ENCODE peak calls at places on chromosomes 16 and 17, in six cellular contexts. R is stimulated activated CD8-positive, alpha-beta memory T cell treated with anti-CD3 and anti-CD28 coated beads, Interleukin-12 subunit alpha, Interleukin-12 subunit beta, amount 100 ng/mL, for 1 hour; T is iris pigment epithelial cell; H is left colon; Q is amygdala; O is COR-L47. K is an unnamed sample.

GRCh38 chr17:47935961-47936360 is 5.4 kb upstream of the PNPO start:
- DNase-seq in R (no peak), T (peak), H (no peak), Q (no peak), O (no peak), K (peak)

GRCh38 chr16:28845173-28846079 is 722 bp downstream of the TUFM start:
- DNase-seq in R (no peak), T (peak), H (peak), Q (no peak), O (no peak), K (no peak)

GRCh38 chr16:69201291-69201690 is 14.3 kb downstream of the SNTB2 start:
- DNase-seq in R (no peak), T (no peak), H (no peak), Q (no peak), O (no peak), K (no peak)

GRCh38 chr17:68831170-68831569 is 124.0 kb downstream of the ABCA8 start:
- DNase-seq in R (no peak), T (no peak), H (no peak), Q (no peak), O (no peak), K (no peak)

GRCh38 chr17:75824050-75824552 is 20.1 kb downstream of the UNC13D start:
- DNase-seq in R (no peak), T (no peak), H (no peak), Q (no peak), O (no peak), K (no peak)

GRCh38 chr17:81025065-81025751 is 9.7 kb upstream of the BAIAP2 start:
- DNase-seq in R (no peak), T (no peak), H (no peak), Q (no peak), O (no peak), K (no peak)

GRCh38 chr16:30526137-30526822 is at the start of gene ZNF768:
- DNase-seq in R (no peak), T (peak), H (peak), Q (peak), O (no peak), K (no peak)

GRCh38 chr17:63611354-63611753 is 10.7 kb downstream of the TACO1 start:
- DNase-seq in R (no peak), T (no peak), H (no peak), Q (no peak), O (no peak), K (no peak)

GRCh38 chr17:55962931-55963378 is 190.3 kb upstream of the ANKFN1 start:
- DNase-seq in R (no peak), T (no peak), H (peak), Q (no peak), O (no peak), K (no peak)

GRCh38 chr17:43003542-43004172 is 2.9 kb upstream of the IFI35 start:
- DNase-seq in R (no peak), T (no peak), H (no peak), Q (no peak), O (no peak), K (peak)

GRCh38 chr17:58414596-58414997 is 2.7 kb downstream of the RNF43 start:
- DNase-seq in R (no peak), T (no peak), H (no peak), Q (no peak), O (no peak), K (no peak)

GRCh38 chr16:50310308-50311133 is 44.2 kb downstream of the ADCY7 start:
- DNase-seq in R (no peak), T (no peak), H (no peak), Q (no peak), O (no peak), K (no peak)

GRCh38 chr17:79074650-79075432 is at the start of gene ENGASE:
- DNase-seq in R (peak), T (peak), H (peak), Q (peak), O (peak), K (peak)

GRCh38 chr17:35566955-35567354 is 6.3 kb upstream of the SLFN14 start:
- DNase-seq in R (no peak), T (no peak), H (peak), Q (no peak), O (no peak), K (no peak)

GRCh38 chr16:11201498-11202259 is 54.3 kb downstream of the SOCS1 start:
- DNase-seq in R (no peak), T (peak), H (no peak), Q (no peak), O (no peak), K (peak)

GRCh38 chr17:69608808-69609494 is 194.5 kb downstream of the MAP2K6 start:
- DNase-seq in R (no peak), T (peak), H (no peak), Q (no peak), O (no peak), K (peak)

GRCh38 chr17:1362065-1362848 is 37.8 kb downstream of the YWHAE start:
- DNase-seq in R (no peak), T (no peak), H (no peak), Q (no peak), O (no peak), K (peak)